ENCODE peak calls at places on chromosomes 3 and 15, in seven cellular contexts. One of them, this sample, is unnamed.

GRCh38 chr3:87733671-87734367 is 325.0 kb downstream of the CGGBP1 start:
- DNase-seq in omental fat pad: no peak
- DNase-seq in GM12865: no peak
- DNase-seq in adrenal gland: no peak
- DNase-seq in cardiac fibroblast: no peak
- DNase-seq in GM10248: no peak
- DNase-seq in GM06990: no peak
- DNase-seq in this sample: no peak

GRCh38 chr3:81451611-81452010 is 309.8 kb downstream of the GBE1 start:
- DNase-seq in adrenal gland: no peak
- DNase-seq in cardiac fibroblast: peak; percentile 59
- DNase-seq in GM06990: no peak
- DNase-seq in GM10248: no peak
- DNase-seq in omental fat pad: no peak
- DNase-seq in GM12865: no peak
- DNase-seq in this sample: no peak

GRCh38 chr3:193052294-193052693 is 134.6 kb upstream of the MB21D2 start:
- DNase-seq in adrenal gland: no peak
- DNase-seq in GM06990: no peak
- DNase-seq in cardiac fibroblast: peak; percentile 26
- DNase-seq in GM10248: no peak
- DNase-seq in GM12865: no peak
- DNase-seq in omental fat pad: no peak
- DNase-seq in this sample: peak; percentile 41

GRCh38 chr15:45429974-45430792 is 51.8 kb upstream of the GATM start:
- DNase-seq in GM12865: peak; percentile 79
- DNase-seq in adrenal gland: peak; percentile 67
- DNase-seq in cardiac fibroblast: peak; percentile 66
- DNase-seq in GM06990: peak; percentile 83
- DNase-seq in GM10248: peak; percentile 90
- DNase-seq in omental fat pad: peak; percentile 80
- DNase-seq in this sample: peak; percentile 49

GRCh38 chr3:46715507-46716175 is 2.0 kb downstream of the PRSS50 start:
- DNase-seq in GM10248: no peak
- DNase-seq in adrenal gland: no peak
- DNase-seq in GM06990: no peak
- DNase-seq in omental fat pad: peak; percentile 17
- DNase-seq in cardiac fibroblast: no peak
- DNase-seq in GM12865: no peak
- DNase-seq in this sample: no peak

GRCh38 chr3:32216172-32216783 is 22.2 kb upstream of the CMTM8 start:
- DNase-seq in cardiac fibroblast: no peak
- DNase-seq in GM12865: no peak
- DNase-seq in omental fat pad: no peak
- DNase-seq in adrenal gland: no peak
- DNase-seq in GM10248: no peak
- DNase-seq in GM06990: no peak
- DNase-seq in this sample: no peak

GRCh38 chr15:27826411-27826810 is 272.7 kb downstream of the OCA2 start:
- DNase-seq in GM06990: no peak
- DNase-seq in omental fat pad: no peak
- DNase-seq in GM12865: no peak
- DNase-seq in cardiac fibroblast: no peak
- DNase-seq in GM10248: no peak
- DNase-seq in adrenal gland: no peak
- DNase-seq in this sample: no peak

GRCh38 chr15:98861188-98861587 is 146.4 kb downstream of the PGPEP1L start:
- DNase-seq in omental fat pad: no peak
- DNase-seq in GM06990: no peak
- DNase-seq in adrenal gland: no peak
- DNase-seq in cardiac fibroblast: no peak
- DNase-seq in GM10248: no peak
- DNase-seq in GM12865: no peak
- DNase-seq in this sample: no peak

GRCh38 chr3:56800373-56801150 is 1.2 kb downstream of the ARHGEF3 start:
- DNase-seq in GM10248: peak; percentile 50
- DNase-seq in omental fat pad: no peak
- DNase-seq in GM12865: peak; percentile 69
- DNase-seq in cardiac fibroblast: no peak
- DNase-seq in GM06990: peak; percentile 58
- DNase-seq in adrenal gland: peak; percentile 66
- DNase-seq in this sample: no peak

GRCh38 chr15:27764339-27764738 is 334.8 kb downstream of the OCA2 start:
- DNase-seq in GM10248: no peak
- DNase-seq in adrenal gland: no peak
- DNase-seq in GM06990: no peak
- DNase-seq in omental fat pad: no peak
- DNase-seq in GM12865: no peak
- DNase-seq in cardiac fibroblast: no peak
- DNase-seq in this sample: no peak

GRCh38 chr15:76270876-76271275 is 40.4 kb downstream of the ETFA start:
- DNase-seq in GM12865: no peak
- DNase-seq in cardiac fibroblast: no peak
- DNase-seq in GM06990: no peak
- DNase-seq in adrenal gland: no peak
- DNase-seq in GM10248: no peak
- DNase-seq in omental fat pad: no peak
- DNase-seq in this sample: no peak

GRCh38 chr15:25469377-25469776 is 30.6 kb upstream of the UBE3A start:
- DNase-seq in GM06990: no peak
- DNase-seq in GM12865: no peak
- DNase-seq in omental fat pad: no peak
- DNase-seq in cardiac fibroblast: peak; percentile 11
- DNase-seq in adrenal gland: no peak
- DNase-seq in GM10248: no peak
- DNase-seq in this sample: no peak

GRCh38 chr3:150703756-150704344 is at the start of gene ERICH6:
- DNase-seq in GM12865: peak; percentile 95
- DNase-seq in cardiac fibroblast: peak; percentile 93
- DNase-seq in adrenal gland: peak; percentile 96
- DNase-seq in omental fat pad: peak; percentile 74
- DNase-seq in GM06990: peak; percentile 93
- DNase-seq in GM10248: peak; percentile 93
- DNase-seq in this sample: peak; percentile 45
- TF ChIP-seq CTCF in GM12865: no peak
- TF ChIP-seq CTCF in cardiac fibroblast: peak; percentile 13
- TF ChIP-seq CTCF in adrenal gland: no peak
- TF ChIP-seq CTCF in omental fat pad: no peak
- TF ChIP-seq CTCF in GM06990: no peak
- TF ChIP-seq CTCF in GM10248: no peak
- TF ChIP-seq CTCF in this sample: no peak

GRCh38 chr3:121975702-121976302 is 46.2 kb downstream of the ILDR1 start:
- DNase-seq in adrenal gland: no peak
- DNase-seq in GM10248: no peak
- DNase-seq in omental fat pad: no peak
- DNase-seq in GM06990: no peak
- DNase-seq in cardiac fibroblast: no peak
- DNase-seq in GM12865: no peak
- DNase-seq in this sample: no peak
- TF ChIP-seq CTCF in adrenal gland: no peak
- TF ChIP-seq CTCF in GM10248: no peak
- TF ChIP-seq CTCF in omental fat pad: no peak
- TF ChIP-seq CTCF in GM06990: peak; percentile 15
- TF ChIP-seq CTCF in cardiac fibroblast: no peak
- TF ChIP-seq CTCF in GM12865: peak; percentile 7
- TF ChIP-seq CTCF in this sample: no peak

DNA sequence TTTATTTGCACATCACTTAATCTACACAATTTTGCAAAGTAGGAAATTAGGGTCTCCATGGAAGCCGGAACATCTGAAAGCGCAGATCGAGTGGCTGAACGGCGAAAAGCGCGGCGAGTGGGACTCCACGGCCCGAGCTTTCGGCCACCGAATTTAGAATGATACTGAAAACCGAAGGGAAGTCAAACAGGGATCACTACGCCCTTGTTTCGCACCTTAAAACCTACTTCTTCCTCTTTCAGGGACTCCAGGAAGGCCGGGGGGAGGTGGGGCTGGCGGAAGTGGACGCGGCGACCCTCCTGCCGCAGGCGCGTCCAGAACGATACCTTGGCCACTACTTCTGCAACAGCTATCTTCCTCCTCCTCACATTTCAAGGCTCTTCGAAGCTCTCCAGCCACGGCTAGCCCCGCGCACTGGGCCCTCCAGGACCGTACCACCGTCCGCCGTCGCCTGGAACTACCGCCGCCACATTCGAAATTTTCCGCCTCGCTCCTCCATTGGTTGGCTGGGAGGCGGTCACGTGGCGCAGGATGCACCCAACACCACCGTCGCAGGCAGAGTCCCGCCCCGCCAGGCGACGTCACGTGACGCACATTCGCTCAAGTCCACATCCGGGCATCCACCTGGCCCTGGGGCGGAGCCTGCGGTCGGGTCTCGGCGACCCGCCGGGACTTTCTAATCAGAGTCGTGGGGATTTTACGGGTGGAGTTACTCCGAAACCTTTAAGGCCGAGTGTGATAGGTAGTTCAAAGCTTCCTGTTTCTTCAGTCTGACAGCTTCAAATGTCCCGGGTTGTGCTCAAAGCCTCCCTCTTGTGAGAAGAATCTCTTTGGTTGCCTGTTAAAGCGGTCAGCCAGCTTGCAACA is at the start of gene SGO1:
- DNase-seq in adrenal gland: peak; percentile 100
- DNase-seq in GM10248: peak; percentile 96
- DNase-seq in GM12865: peak; percentile 99
- DNase-seq in GM06990: peak; percentile 100
- DNase-seq in cardiac fibroblast: peak; percentile 98
- DNase-seq in omental fat pad: peak; percentile 99
- DNase-seq in this sample: peak; percentile 62
- TF ChIP-seq CTCF in adrenal gland: no peak
- TF ChIP-seq CTCF in GM10248: no peak
- TF ChIP-seq CTCF in GM12865: no peak
- TF ChIP-seq CTCF in GM06990: no peak
- TF ChIP-seq CTCF in cardiac fibroblast: no peak
- TF ChIP-seq CTCF in omental fat pad: no peak
- TF ChIP-seq CTCF in this sample: no peak

GRCh38 chr3:51388286-51389029 is 2.6 kb upstream of the RBM15B start:
- DNase-seq in GM10248: no peak
- DNase-seq in GM06990: no peak
- DNase-seq in adrenal gland: peak; percentile 48
- DNase-seq in cardiac fibroblast: peak; percentile 20
- DNase-seq in GM12865: peak; percentile 30
- DNase-seq in omental fat pad: no peak
- DNase-seq in this sample: no peak
- TF ChIP-seq CTCF in GM10248: peak; percentile 28
- TF ChIP-seq CTCF in GM06990: peak; percentile 24
- TF ChIP-seq CTCF in adrenal gland: no peak
- TF ChIP-seq CTCF in cardiac fibroblast: peak; percentile 24
- TF ChIP-seq CTCF in GM12865: no peak
- TF ChIP-seq CTCF in omental fat pad: no peak
- TF ChIP-seq CTCF in this sample: no peak

DNA sequence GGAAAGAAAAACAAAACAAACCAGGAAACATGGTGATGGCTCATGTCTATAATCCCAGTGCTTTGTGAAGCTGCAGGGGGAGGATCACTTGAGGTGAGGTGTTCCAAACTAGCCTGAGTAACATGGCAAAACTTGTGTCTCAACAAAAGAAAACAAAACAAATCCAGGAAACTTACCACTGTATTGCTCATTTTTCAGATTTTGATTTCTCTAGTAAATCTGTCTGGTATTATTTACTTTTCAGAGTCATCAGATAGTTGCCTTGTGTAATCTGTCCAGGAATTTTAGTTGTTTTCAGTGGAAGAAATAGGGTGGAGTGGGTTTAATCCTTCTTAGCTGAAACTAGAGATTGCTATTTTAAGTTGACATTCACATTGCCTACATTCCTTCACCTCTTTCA is 91.8 kb upstream of the ALCAM start:
- DNase-seq in adrenal gland: no peak
- DNase-seq in cardiac fibroblast: peak; percentile 27
- DNase-seq in omental fat pad: no peak
- DNase-seq in GM10248: no peak
- DNase-seq in GM06990: no peak
- DNase-seq in GM12865: no peak
- DNase-seq in this sample: no peak
- TF ChIP-seq CTCF in adrenal gland: no peak
- TF ChIP-seq CTCF in cardiac fibroblast: no peak
- TF ChIP-seq CTCF in omental fat pad: no peak
- TF ChIP-seq CTCF in GM10248: no peak
- TF ChIP-seq CTCF in GM06990: no peak
- TF ChIP-seq CTCF in GM12865: no peak
- TF ChIP-seq CTCF in this sample: no peak

DNA sequence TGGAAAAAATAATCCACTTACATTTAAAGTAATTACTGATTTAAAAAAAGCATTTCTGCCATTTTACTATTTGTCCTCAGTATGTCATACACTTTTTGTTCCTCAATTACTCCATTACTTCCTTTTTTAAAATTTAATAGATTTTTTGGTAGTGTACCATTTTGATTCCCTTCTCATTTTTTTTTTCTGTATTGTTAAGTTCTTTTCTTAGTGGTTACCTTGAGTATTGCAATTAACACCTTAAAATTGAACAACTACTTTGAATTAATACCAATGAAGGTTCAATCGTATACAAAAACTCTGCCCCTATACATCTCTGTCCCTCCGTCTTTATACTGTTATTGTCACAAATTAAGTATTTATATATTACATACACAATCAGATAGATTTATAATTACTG is 240.6 kb upstream of the LMCD1 start:
- DNase-seq in GM06990: no peak
- DNase-seq in GM10248: no peak
- DNase-seq in GM12865: no peak
- DNase-seq in cardiac fibroblast: no peak
- DNase-seq in omental fat pad: no peak
- DNase-seq in adrenal gland: no peak
- DNase-seq in this sample: no peak
- TF ChIP-seq CTCF in GM06990: no peak
- TF ChIP-seq CTCF in GM10248: no peak
- TF ChIP-seq CTCF in GM12865: no peak
- TF ChIP-seq CTCF in cardiac fibroblast: no peak
- TF ChIP-seq CTCF in omental fat pad: no peak
- TF ChIP-seq CTCF in adrenal gland: peak; percentile 14
- TF ChIP-seq CTCF in this sample: no peak

GRCh38 chr3:4107430-4107829 is 195.7 kb upstream of the SETMAR start:
- DNase-seq in adrenal gland: no peak
- DNase-seq in cardiac fibroblast: no peak
- DNase-seq in GM12865: no peak
- DNase-seq in GM10248: no peak
- DNase-seq in GM06990: no peak
- DNase-seq in omental fat pad: no peak
- DNase-seq in this sample: no peak
- TF ChIP-seq CTCF in adrenal gland: no peak
- TF ChIP-seq CTCF in cardiac fibroblast: no peak
- TF ChIP-seq CTCF in GM12865: no peak
- TF ChIP-seq CTCF in GM10248: no peak
- TF ChIP-seq CTCF in GM06990: no peak
- TF ChIP-seq CTCF in omental fat pad: no peak
- TF ChIP-seq CTCF in this sample: peak; percentile 23